ENCODE peak calls at places on chromosomes 2 and 18, in five cellular contexts. F is K562; E is adrenal gland; T is effector memory CD4-positive, alpha-beta T cell; L is mucosa of descending colon. Y is an unnamed sample.

GRCh38 chr2:163662141-163662780 is 73.5 kb downstream of the FIGN start:
- DNase-seq in F (no peak), E (no peak), T (no peak), L (no peak), Y (no peak)

GRCh38 chr2:240156026-240156390 is 15.6 kb upstream of the OTOS start:
- DNase-seq in F (no peak), E (no peak), T (no peak), L (no peak), Y (no peak)

GRCh38 chr2:149860276-149860921 is 272.8 kb upstream of the MMADHC start:
- DNase-seq in F (no peak), E (peak; percentile 30), T (no peak), L (no peak), Y (no peak)

GRCh38 chr2:85540131-85540587 is 1.2 kb downstream of the MAT2A start:
- DNase-seq in F (peak; percentile 45), E (no peak), T (no peak), L (no peak), Y (peak; percentile 55)

GRCh38 chr18:64103979-64104378 is 44.9 kb downstream of the LINC00305 start:
- DNase-seq in F (peak; percentile 0), E (no peak), T (no peak), L (no peak), Y (no peak)

GRCh38 chr2:25877431-25878360 is 591 bp downstream of the ASXL2 start:
- DNase-seq in F (peak; percentile 76), E (peak; percentile 59), T (peak; percentile 48), L (peak; percentile 74), Y (peak; percentile 68)

GRCh38 chr2:70140978-70141753 is 49.7 kb downstream of the C2orf42 start:
- DNase-seq in F (peak; percentile 78), E (peak; percentile 47), T (peak; percentile 43), L (peak; percentile 68), Y (peak; percentile 60)

GRCh38 chr18:36215577-36215976 is 28.3 kb downstream of the MOCOS start:
- DNase-seq in F (no peak), E (no peak), T (no peak), L (no peak), Y (no peak)

GRCh38 chr18:6605115-6605869 is 124.2 kb upstream of the ARHGAP28 start:
- DNase-seq in F (no peak), E (no peak), T (no peak), L (no peak), Y (no peak)

GRCh38 chr2:109117780-109118179 is 11.2 kb upstream of the SH3RF3 start:
- DNase-seq in F (no peak), E (no peak), T (no peak), L (no peak), Y (no peak)

DNA sequence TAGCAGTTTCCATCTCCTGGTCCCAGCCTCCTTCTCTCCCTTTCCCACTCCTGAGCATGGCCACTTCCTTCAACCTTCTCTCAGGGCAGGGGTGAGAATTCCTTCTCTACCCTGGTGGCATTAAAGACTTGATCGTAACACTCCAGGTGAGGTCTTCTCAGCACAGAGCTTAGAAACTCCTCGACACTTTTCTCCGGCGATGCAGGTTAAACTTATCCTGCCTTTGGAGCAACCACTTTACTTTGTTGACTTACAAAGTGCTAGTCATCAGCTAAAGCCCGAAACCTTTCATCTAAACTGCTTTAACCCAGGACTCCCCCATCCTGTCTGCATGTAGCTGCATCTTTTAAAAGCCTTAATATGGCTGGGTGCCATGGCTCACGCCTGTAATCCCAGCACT is 59.1 kb upstream of the STK17B start:
- DNase-seq in F (no peak), E (no peak), T (no peak), L (no peak), Y (no peak)
- H3K4me1 ChIP-seq in F (peaks cover 19% of the 10 kb centered on the region), E (peaks cover 12% of the 10 kb centered on the region), T (peaks cover 60% of the 10 kb centered on the region), L (peaks cover 14% of the 10 kb centered on the region), Y (peaks cover 8% of the 10 kb centered on the region)

GRCh38 chr2:1173528-1173927 is 222.9 kb downstream of the SNTG2 start:
- DNase-seq in F (no peak), E (no peak), T (no peak), L (no peak), Y (no peak)
- H3K9me3 ChIP-seq in F (no peaks in the 10 kb centered on the region), E (no peaks in the 10 kb centered on the region), T (no peaks in the 10 kb centered on the region), L (no peaks in the 10 kb centered on the region), Y (no peaks in the 10 kb centered on the region)

GRCh38 chr2:62221141-62221540 is 25.2 kb downstream of the B3GNT2 start:
- DNase-seq in F (no peak), E (no peak), T (no peak), L (no peak), Y (peak; percentile 27)
- H3K4me1 ChIP-seq in F (peaks cover 14% of the 10 kb centered on the region), E (peaks cover 39% of the 10 kb centered on the region), T (peaks cover 7% of the 10 kb centered on the region), L (no peaks in the 10 kb centered on the region), Y (peaks cover 2% of the 10 kb centered on the region)

GRCh38 chr2:41500895-41501294 is 546.9 kb upstream of the PKDCC start:
- DNase-seq in F (no peak), E (no peak), T (no peak), L (no peak), Y (no peak)
- H3K9me3 ChIP-seq in F (peaks cover 2% of the 10 kb centered on the region), E (peaks cover 14% of the 10 kb centered on the region), T (peaks cover 8% of the 10 kb centered on the region), L (peaks cover 64% of the 10 kb centered on the region), Y (no peaks in the 10 kb centered on the region)

DNA sequence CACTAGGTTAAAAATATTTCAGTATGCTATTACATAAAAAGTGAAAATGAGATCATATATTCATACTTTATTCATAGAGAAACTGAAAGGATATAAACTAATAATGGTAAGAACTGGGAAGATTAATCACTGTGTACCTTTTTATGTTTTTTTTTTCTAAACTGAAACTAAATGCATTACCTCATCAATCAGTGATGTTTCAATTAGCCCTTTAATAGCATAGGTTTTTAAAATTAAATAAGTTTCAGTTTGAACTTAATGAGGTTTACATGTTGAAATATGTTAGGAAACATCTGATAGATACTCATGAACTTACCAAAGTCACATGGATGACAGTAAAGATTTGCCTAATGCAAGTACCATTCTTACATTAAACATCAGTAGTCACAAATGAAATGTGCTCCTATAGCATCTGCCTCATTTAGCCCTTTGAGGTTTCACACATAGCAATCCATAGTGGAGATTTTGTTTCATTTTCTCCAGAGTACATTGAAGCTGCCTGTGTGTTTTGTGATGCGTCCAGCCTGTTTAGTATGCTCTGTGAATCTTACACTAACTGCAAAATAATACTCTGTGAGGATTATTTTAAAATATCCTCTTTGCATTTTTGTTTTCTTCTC is 8.9 kb downstream of the MAPRE2 start:
- DNase-seq in F (no peak), E (no peak), T (no peak), L (no peak), Y (no peak)
- H3K4me1 ChIP-seq in F (peaks cover 55% of the 10 kb centered on the region), E (peaks cover 41% of the 10 kb centered on the region), T (peaks cover 12% of the 10 kb centered on the region), L (peaks cover 5% of the 10 kb centered on the region), Y (peaks cover 1% of the 10 kb centered on the region)